ENCODE peak calls at places on chromosome 14, in seven cellular contexts. S is K562; R is neural crest cell; V is stimulated activated CD4-positive, alpha-beta T cell treated with anti-CD3 and anti-CD28 coated beads, TNF-alpha, amount 100 ng/mL, for 24 hours; D is AG08396; U is Right ventricle myocardium superior; K is iPS-NIHi11. B is an unnamed sample.

GRCh38 chr14:79600406-79600805 is 610.9 kb downstream of the DIO2 start:
- DNase-seq in S (no peak), R (no peak), V (no peak), D (no peak), U (no peak), K (no peak), B (no peak)

GRCh38 chr14:81390706-81391105 is 9.4 kb downstream of the STON2 start:
- DNase-seq in S (no peak), R (no peak), V (no peak), D (no peak), U (peak), K (no peak), B (no peak)

GRCh38 chr14:100239200-100239839 is 376 bp downstream of the YY1 start:
- DNase-seq in S (peak), R (no peak), V (no peak), D (no peak), U (peak), K (no peak), B (peak)

GRCh38 chr14:68318788-68319187 is 474.1 kb downstream of the ZFP36L1 start:
- DNase-seq in S (no peak), R (no peak), V (no peak), D (no peak), U (no peak), K (no peak), B (no peak)

GRCh38 chr14:23408307-23408630 is 196 bp upstream of the MYH6 start:
- DNase-seq in S (no peak), R (no peak), V (no peak), D (no peak), U (peak), K (no peak), B (no peak)

GRCh38 chr14:89378119-89378518 is 38.9 kb downstream of the FOXN3 start:
- DNase-seq in S (no peak), R (no peak), V (no peak), D (peak), U (no peak), K (no peak), B (no peak)

GRCh38 chr14:64758711-64759554 is 54.7 kb downstream of the PLEKHG3 start:
- DNase-seq in S (no peak), R (no peak), V (no peak), D (peak), U (no peak), K (no peak), B (no peak)

GRCh38 chr14:98131406-98131805 is 1140.6 kb downstream of the BCL11B start:
- DNase-seq in S (no peak), R (no peak), V (no peak), D (no peak), U (no peak), K (no peak), B (no peak)

GRCh38 chr14:59261334-59261733 is 72.9 kb downstream of the DAAM1 start:
- DNase-seq in S (no peak), R (no peak), V (no peak), D (no peak), U (no peak), K (no peak), B (no peak)

GRCh38 chr14:34003691-34004090 is 52.8 kb upstream of the EGLN3 start:
- DNase-seq in S (no peak), R (no peak), V (no peak), D (no peak), U (no peak), K (no peak), B (no peak)

GRCh38 chr14:54440870-54441868 is at the start of gene CNIH1:
- DNase-seq in S (peak), R (peak), V (peak), D (peak), U (peak), K (peak), B (peak)

GRCh38 chr14:91140672-91141071 is 26.8 kb downstream of the DGLUCY start:
- DNase-seq in S (peak), R (no peak), V (no peak), D (peak), U (no peak), K (peak), B (no peak)

GRCh38 chr14:68789798-68790655 is 2.8 kb downstream of the ZFP36L1 start:
- DNase-seq in S (no peak), R (peak), V (no peak), D (no peak), U (peak), K (no peak), B (no peak)

GRCh38 chr14:92401561-92401960 is 78.6 kb downstream of the SLC24A4 start:
- DNase-seq in S (no peak), R (no peak), V (no peak), D (no peak), U (no peak), K (no peak), B (no peak)

GRCh38 chr14:52015411-52016030 is 26.2 kb downstream of the RTRAF start:
- DNase-seq in S (no peak), R (peak), V (no peak), D (no peak), U (peak), K (peak), B (no peak)

GRCh38 chr14:59061292-59061691 is 127.2 kb upstream of the DAAM1 start:
- DNase-seq in S (no peak), R (no peak), V (no peak), D (no peak), U (no peak), K (no peak), B (no peak)

GRCh38 chr14:95504135-95505029 is 12.1 kb downstream of the SYNE3 start:
- DNase-seq in S (no peak), R (no peak), V (no peak), D (peak), U (no peak), K (no peak), B (no peak)

GRCh38 chr14:55389330-55389729 is 22.3 kb downstream of the ATG14 start:
- DNase-seq in S (no peak), R (no peak), V (no peak), D (peak), U (no peak), K (no peak), B (no peak)

GRCh38 chr14:30223385-30223785 is 295.7 kb upstream of the PRKD1 start:
- DNase-seq in S (no peak), R (no peak), V (no peak), D (peak), U (peak), K (peak), B (no peak)

GRCh38 chr14:68631691-68632590 is 160.9 kb downstream of the ZFP36L1 start:
- DNase-seq in S (no peak), R (no peak), V (no peak), D (no peak), U (peak), K (no peak), B (peak)

GRCh38 chr14:24172261-24172860 is 481 bp downstream of the REC8 start:
- DNase-seq in S (no peak), R (no peak), V (no peak), D (no peak), U (peak), K (no peak), B (peak)

GRCh38 chr14:85444685-85445084 is 85.3 kb upstream of the FLRT2 start:
- DNase-seq in S (no peak), R (no peak), V (no peak), D (no peak), U (no peak), K (peak), B (no peak)

GRCh38 chr14:92494512-92494911 is 19.1 kb upstream of the RIN3 start:
- DNase-seq in S (no peak), R (no peak), V (no peak), D (no peak), U (no peak), K (no peak), B (no peak)

GRCh38 chr14:104460920-104461651 is 118.5 kb upstream of the C14orf180 start:
- DNase-seq in S (no peak), R (no peak), V (no peak), D (no peak), U (no peak), K (peak), B (no peak)

GRCh38 chr14:68016243-68016914 is 196.8 kb downstream of the RAD51B start:
- DNase-seq in S (no peak), R (no peak), V (no peak), D (no peak), U (no peak), K (no peak), B (no peak)

GRCh38 chr14:32038876-32039275 is 38.2 kb upstream of the ARHGAP5 start:
- DNase-seq in S (no peak), R (no peak), V (no peak), D (no peak), U (no peak), K (no peak), B (no peak)

B was measured in posterior vena cava.